ENCODE peak calls at places on chromosomes 3 and 15, in six cellular contexts. J is K562, D is HCT116, W is H1, X is GM12878, O is WTC11. F is an unnamed sample.

GRCh38 chr3:19348929-19349564 is 200.7 kb downstream of the KCNH8 start:
- DNase-seq in O (no peak), W (no peak), X (no peak), J (peak; percentile 33), D (peak; percentile 13), F (peak; percentile 8)

GRCh38 chr3:11904157-11904556 is 57.5 kb upstream of the TAMM41 start:
- DNase-seq in J (no peak), X (no peak), W (no peak), O (no peak), D (no peak), F (no peak)

GRCh38 chr3:184284696-184285095 is 8.9 kb downstream of the ECE2 start:
- DNase-seq in D (peak; percentile 70), X (no peak), W (peak; percentile 70), O (peak; percentile 80), J (peak; percentile 79), F (peak; percentile 58)

GRCh38 chr15:80059786-80060489 is 462 bp downstream of the ZFAND6 start:
- DNase-seq in O (peak; percentile 73), X (no peak), J (peak; percentile 89), D (peak; percentile 32), W (no peak), F (peak; percentile 24)

GRCh38 chr3:187150599-187150998 is 11.3 kb upstream of the RPL39L start:
- DNase-seq in W (peak; percentile 77), O (peak; percentile 57), J (no peak), X (no peak), D (no peak), F (peak; percentile 34)

GRCh38 chr15:58584789-58585461 is 153.1 kb downstream of the LIPC start:
- DNase-seq in W (no peak), O (no peak), X (no peak), J (peak; percentile 69), D (no peak), F (no peak)

GRCh38 chr15:67741313-67741712 is 84.0 kb upstream of the SKOR1 start:
- DNase-seq in O (no peak), X (no peak), W (no peak), J (no peak), D (no peak), F (no peak)

GRCh38 chr3:144590854-144591253 is 619.2 kb downstream of the DIPK2A start:
- DNase-seq in O (no peak), J (no peak), X (no peak), W (no peak), D (no peak), F (no peak)

GRCh38 chr3:51710631-51711351 is 3.9 kb downstream of the GRM2 start:
- DNase-seq in D (no peak), W (no peak), O (peak; percentile 59), X (no peak), J (no peak), F (no peak)

GRCh38 chr3:4719011-4719649 is 226.0 kb downstream of the ITPR1 start:
- DNase-seq in W (no peak), X (no peak), O (no peak), J (no peak), D (no peak), F (no peak)

GRCh38 chr15:45714501-45715488 is 80.0 kb downstream of the SQOR start:
- DNase-seq in W (peak; percentile 81), O (peak; percentile 81), X (no peak), D (peak; percentile 35), J (peak; percentile 23), F (peak; percentile 51)

GRCh38 chr15:64503197-64503596 is 42.8 kb downstream of the ZNF609 start:
- DNase-seq in W (no peak), X (no peak), J (no peak), D (no peak), O (no peak), F (no peak)

GRCh38 chr15:58369261-58369699 is 62.5 kb upstream of the LIPC start:
- DNase-seq in W (no peak), D (no peak), O (no peak), X (no peak), J (no peak), F (peak; percentile 30)

GRCh38 chr15:100781061-100781960 is 98.3 kb upstream of the ALDH1A3 start:
- DNase-seq in W (peak; percentile 41), O (peak; percentile 7), D (no peak), J (no peak), X (no peak), F (no peak)

GRCh38 chr3:172560026-172560425 is 36.8 kb upstream of the TNFSF10 start:
- DNase-seq in O (no peak), D (no peak), X (no peak), W (no peak), J (no peak), F (no peak)

GRCh38 chr15:64895285-64896065 is 16.2 kb upstream of the ANKDD1A start:
- DNase-seq in W (no peak), X (peak; percentile 77), J (no peak), D (no peak), O (no peak), F (no peak)

GRCh38 chr3:144104146-144104545 is 132.5 kb downstream of the DIPK2A start:
- DNase-seq in J (no peak), D (no peak), O (no peak), X (no peak), W (no peak), F (no peak)

GRCh38 chr3:195071011-195071728 is 199.8 kb downstream of the XXYLT1 start:
- DNase-seq in X (no peak), W (no peak), J (no peak), D (no peak), O (no peak), F (no peak)

GRCh38 chr3:195070321-195070720 is 200.6 kb downstream of the XXYLT1 start:
- DNase-seq in W (no peak), D (no peak), O (no peak), J (no peak), X (no peak), F (no peak)

GRCh38 chr3:195072916-195073564 is 197.9 kb downstream of the XXYLT1 start:
- DNase-seq in O (no peak), X (no peak), W (no peak), D (no peak), J (no peak), F (no peak)

GRCh38 chr3:195073866-195074860 is 196.8 kb downstream of the XXYLT1 start:
- DNase-seq in W (no peak), D (no peak), O (no peak), X (no peak), J (no peak), F (no peak)

GRCh38 chr3:195071916-195072820 is 198.8 kb downstream of the XXYLT1 start:
- DNase-seq in X (no peak), O (no peak), W (no peak), D (no peak), J (no peak), F (no peak)
- TF ChIP-seq ATF3 in X (no peak), O (no peak), W (no peak), D (no peak), J (no peak), F (no peak)

GRCh38 chr3:150887031-150887430 is 18.2 kb downstream of the MINDY4B start:
- DNase-seq in J (no peak), W (no peak), O (no peak), X (no peak), D (no peak), F (no peak)
- TF ChIP-seq ATF3 in J (no peak), W (no peak), O (no peak), X (no peak), D (no peak), F (no peak)

GRCh38 chr3:192597511-192597910 is 129.8 kb downstream of the FGF12 start:
- DNase-seq in X (no peak), O (no peak), W (no peak), D (no peak), J (no peak), F (no peak)
- TF ChIP-seq ATF3 in X (no peak), O (no peak), W (no peak), D (no peak), J (no peak), F (no peak)

DNA sequence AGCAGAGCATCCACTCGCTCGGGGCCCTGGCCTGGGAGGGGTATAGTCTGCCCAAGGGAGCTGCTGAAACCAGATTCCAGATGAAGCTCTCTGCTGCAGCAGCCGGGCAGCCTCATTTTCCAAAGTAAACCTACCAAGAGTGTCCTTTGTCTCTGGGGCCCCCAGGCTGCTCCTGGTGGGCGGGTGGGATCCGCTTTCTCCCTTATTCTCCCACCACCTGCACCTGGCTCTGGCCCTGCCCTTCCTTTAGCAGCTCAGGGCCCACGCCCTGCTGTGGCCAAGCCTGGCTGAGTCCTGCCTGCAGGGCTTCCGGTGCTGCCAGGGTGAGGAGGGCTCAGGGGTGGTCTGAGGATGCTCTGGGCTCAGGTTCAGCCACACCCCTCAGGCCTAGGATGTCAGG is 13.0 kb downstream of the SCN5A start:
- DNase-seq in X (no peak), O (no peak), J (no peak), D (no peak), W (no peak), F (no peak)
- TF ChIP-seq ATF3 in X (no peak), O (no peak), J (no peak), D (no peak), W (no peak), F (no peak)